ENCODE peak calls at places on chromosomes 4 and X, in eight cellular contexts. F is heart right ventricle, M is fibroblast of lung, Q is cardiac fibroblast, H is SK-N-SH, S is dorsolateral prefrontal cortex, Y is hepatocyte, D is tibial nerve. O is an unnamed sample.
A peak's percentile ranks its signal among the peaks of the same experiment; 100 is the strongest.

GRCh38 chrX:8607326-8607725 is 124.6 kb downstream of the ANOS1 start:
- DNase-seq in S (no peak), Y (no peak), F (no peak), H (no peak), M (peak; percentile 83), D (no peak), Q (peak; percentile 72), O (peak; percentile 69)

GRCh38 chrX:52271212-52271611 is 86.5 kb downstream of the MAGED4 start:
- DNase-seq in M (no peak), F (no peak), H (no peak), S (no peak), D (no peak), Q (peak; percentile 13), Y (peak; percentile 29), O (no peak)

GRCh38 chrX:56232221-56233082 is at the start of gene KLF8:
- DNase-seq in Y (peak; percentile 58), H (no peak), Q (no peak), D (peak; percentile 34), S (peak; percentile 6), F (peak; percentile 43), M (no peak), O (no peak)

GRCh38 chr4:67035501-67035900 is 509.8 kb downstream of the CENPC start:
- DNase-seq in F (no peak), D (no peak), Q (peak; percentile 61), Y (no peak), H (no peak), M (peak; percentile 80), S (no peak), O (peak; percentile 89)

GRCh38 chr4:124943145-124943889 is 230.8 kb upstream of the ANKRD50 start:
- DNase-seq in M (peak; percentile 77), S (no peak), H (no peak), Y (no peak), Q (peak; percentile 54), F (no peak), D (no peak), O (peak; percentile 64)

GRCh38 chr4:88107406-88108107 is 50.9 kb downstream of the ABCG2 start:
- DNase-seq in S (no peak), F (no peak), M (peak; percentile 7), Y (peak; percentile 50), Q (peak; percentile 40), D (no peak), H (peak; percentile 18), O (no peak)

GRCh38 chr4:180398564-180398963 is 1844.6 kb upstream of the TENM3 start:
- DNase-seq in Q (no peak), F (no peak), S (no peak), H (no peak), Y (no peak), D (no peak), M (no peak), O (no peak)

GRCh38 chrX:43002526-43003203 is 224.7 kb upstream of the PPP1R2C start:
- DNase-seq in F (no peak), D (no peak), S (no peak), Y (no peak), M (no peak), Q (no peak), H (no peak), O (no peak)

GRCh38 chr4:68267433-68267944 is 22.0 kb upstream of the TMPRSS11B start:
- DNase-seq in Q (peak; percentile 58), D (no peak), Y (no peak), M (peak; percentile 88), H (no peak), F (no peak), S (no peak), O (peak; percentile 72)

GRCh38 chr4:111230265-111230664 is 607.4 kb upstream of the PITX2 start:
- DNase-seq in S (no peak), F (no peak), M (peak; percentile 34), Y (no peak), H (no peak), D (no peak), Q (no peak), O (peak; percentile 38)

GRCh38 chr4:26323807-26324206 is 3.0 kb downstream of the RBPJ start:
- DNase-seq in F (no peak), Y (no peak), S (no peak), D (no peak), H (no peak), M (peak; percentile 63), Q (peak; percentile 78), O (peak; percentile 65)

GRCh38 chr4:47002593-47002992 is 9.2 kb upstream of the GABRA4 start:
- DNase-seq in M (peak; percentile 29), Y (no peak), F (no peak), S (no peak), D (no peak), H (no peak), Q (peak; percentile 7), O (peak; percentile 41)

GRCh38 chrX:77564824-77565223 is 117.6 kb downstream of the FGF16 start:
- DNase-seq in Q (no peak), F (no peak), D (no peak), M (peak; percentile 44), Y (no peak), H (no peak), S (no peak), O (peak; percentile 24)

GRCh38 chrX:56025872-56026571 is 206.1 kb upstream of the KLF8 start:
- DNase-seq in S (no peak), H (no peak), F (no peak), Y (no peak), D (no peak), Q (no peak), M (no peak), O (no peak)

GRCh38 chr4:152850377-152850776 is 70.6 kb downstream of the ARFIP1 start:
- DNase-seq in S (no peak), Q (peak; percentile 40), M (peak; percentile 53), H (no peak), D (no peak), F (no peak), Y (peak; percentile 13), O (no peak)

GRCh38 chrX:7205037-7205577 is 57.2 kb upstream of the PUDP start:
- DNase-seq in Q (no peak), H (no peak), D (no peak), F (no peak), M (no peak), Y (no peak), S (no peak), O (no peak)

GRCh38 chrX:114774691-114775090 is 190.8 kb downstream of the HTR2C start:
- DNase-seq in D (no peak), S (no peak), Y (peak; percentile 11), M (no peak), H (no peak), F (no peak), Q (peak; percentile 3), O (no peak)
- TF ChIP-seq CTCF in D (no peak), S (no peak), Y (no peak), M (no peak), H (peak; percentile 21), F (peak; percentile 9), Q (no peak), O (no peak)

GRCh38 chr4:76308548-76308947 is 2.0 kb downstream of the STBD1 start:
- DNase-seq in S (no peak), Y (peak; percentile 80), Q (peak; percentile 33), H (peak; percentile 28), D (no peak), M (no peak), F (peak; percentile 64), O (no peak)
- H3K4me3 ChIP-seq in S (no peak overlapping the region), Y (no peak overlapping the region), Q (no peak overlapping the region), H (no peak overlapping the region), D (no peak overlapping the region), M (no peak overlapping the region), F (peak overlapping the region; percentile 81), O (no peak overlapping the region)

DNA sequence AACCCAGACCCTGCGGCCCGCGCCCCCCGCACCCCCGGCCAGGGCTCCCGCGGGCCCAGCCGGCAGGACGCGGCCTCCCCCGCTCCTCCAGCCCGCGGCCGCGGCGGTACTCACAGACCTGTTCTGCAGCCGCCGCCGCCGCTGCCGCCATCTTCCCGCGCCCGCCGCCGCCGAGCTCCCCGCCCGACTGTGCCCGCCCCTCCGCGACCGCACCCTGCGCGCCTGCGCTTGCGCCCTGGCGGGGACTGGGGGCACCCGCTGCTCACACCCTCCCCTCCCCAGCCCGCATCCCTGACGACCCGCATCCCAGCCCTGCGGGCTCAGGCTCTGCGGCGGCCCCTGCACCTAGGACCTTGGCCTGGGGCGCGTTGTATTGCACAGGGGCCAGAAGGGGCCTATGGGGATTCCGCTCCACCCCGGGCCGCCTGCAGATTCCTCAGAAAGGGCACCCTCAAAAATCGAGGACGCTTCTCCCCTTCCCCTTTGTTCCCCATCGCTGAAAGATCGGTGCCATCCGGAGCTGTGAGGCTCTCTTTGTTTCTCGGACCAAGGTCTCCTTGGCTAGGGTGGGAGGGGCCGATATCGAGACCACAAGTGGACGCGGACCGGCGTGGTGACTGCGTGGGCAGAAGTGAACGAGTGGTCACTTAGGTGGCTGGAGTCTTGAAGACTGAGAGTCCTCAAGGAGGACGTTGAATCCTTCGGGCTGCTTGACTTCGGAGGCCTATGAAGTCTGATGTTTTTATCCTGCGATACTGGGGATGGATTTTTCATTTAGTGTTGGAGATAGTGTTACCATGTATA is at the start of gene SGCB:
- DNase-seq in S (peak; percentile 79), M (peak; percentile 56), Q (peak; percentile 59), Y (peak; percentile 80), D (peak; percentile 35), H (peak; percentile 97), F (peak; percentile 82), O (peak; percentile 47)
- TF ChIP-seq CTCF in S (no peak), M (no peak), Q (no peak), Y (no peak), D (no peak), H (no peak), F (no peak), O (no peak)

GRCh38 chrX:110944793-110945466 is 149.3 kb upstream of the CHRDL1 start:
- DNase-seq in S (peak; percentile 3), D (no peak), Y (no peak), Q (no peak), H (peak; percentile 58), M (peak; percentile 54), F (no peak), O (peak; percentile 7)
- H3K4me3 ChIP-seq in S (peak overlapping the region; percentile 61), D (peak overlapping the region; percentile 52), Y (no peak overlapping the region), Q (no peak overlapping the region), H (no peak overlapping the region), M (peak overlapping the region; percentile 40), F (no peak overlapping the region), O (peak overlapping the region; percentile 27)

DNA sequence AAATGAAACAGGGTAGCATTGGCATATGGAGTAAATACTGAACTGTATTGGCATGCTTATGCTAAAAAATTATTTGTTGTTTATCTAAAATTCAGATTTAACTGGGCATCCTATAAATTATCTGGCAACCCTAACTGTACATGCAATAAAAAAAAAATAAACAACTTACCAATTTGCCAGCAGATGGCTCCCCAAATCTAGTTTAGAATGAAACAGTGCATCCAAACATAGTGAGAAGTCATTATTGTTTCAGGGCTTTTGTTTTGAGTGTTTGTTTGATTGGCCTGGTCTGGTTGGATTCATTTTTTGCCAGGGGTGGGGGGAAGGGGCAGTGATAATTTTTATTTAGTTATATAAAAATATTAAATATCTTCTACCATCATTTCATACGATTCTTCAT is 12.8 kb upstream of the NSUN7 start:
- DNase-seq in F (no peak), Q (peak; percentile 65), H (peak; percentile 53), D (no peak), S (no peak), Y (peak; percentile 28), M (peak; percentile 36), O (peak; percentile 47)
- TF ChIP-seq CTCF in F (peak; percentile 21), Q (peak; percentile 34), H (peak; percentile 65), D (peak; percentile 15), S (peak; percentile 62), Y (peak; percentile 60), M (peak; percentile 47), O (peak; percentile 24)

O was measured in astrocyte of the spinal cord.